ENCODE peak calls at places on chromosomes 16 and 17, in five cellular contexts. M is A549, J is HepG2, E is GM12878, L is SK-N-SH. Y is an unnamed sample.

GRCh38 chr16:8572919-8573724 is 17.2 kb downstream of the TMEM114 start:
- DNase-seq in E (no peak), L (peak; percentile 50), J (peak; percentile 61), M (peak; percentile 38), Y (peak; percentile 37)

GRCh38 chr17:83191388-83192160 is 112.2 kb downstream of the METRNL start:
- DNase-seq in L (no peak), J (no peak), E (no peak), M (no peak), Y (no peak)

GRCh38 chr17:15398736-15399331 is 57.4 kb upstream of the TEKT3 start:
- DNase-seq in J (peak; percentile 35), M (no peak), L (peak; percentile 52), E (no peak), Y (peak; percentile 74)

GRCh38 chr16:66070140-66070887 is 296.2 kb upstream of the CDH5 start:
- DNase-seq in L (no peak), J (no peak), M (no peak), E (no peak), Y (peak; percentile 83)

GRCh38 chr16:6018848-6019489 is 921.4 kb upstream of the EEF2KMT start:
- DNase-seq in M (no peak), L (peak; percentile 77), J (no peak), E (no peak), Y (no peak)

GRCh38 chr17:65954148-65954449 is 237.8 kb downstream of the CEP112 start:
- DNase-seq in J (no peak), M (no peak), L (no peak), E (no peak), Y (no peak)

GRCh38 chr17:4721203-4722135 is 9.8 kb upstream of the MED11 start:
- DNase-seq in M (peak; percentile 85), L (no peak), J (peak; percentile 95), E (no peak), Y (peak; percentile 80)

GRCh38 chr16:68331879-68332410 is 21.1 kb downstream of the PRMT7 start:
- DNase-seq in L (no peak), M (no peak), J (peak; percentile 56), E (no peak), Y (peak; percentile 83)

GRCh38 chr16:9683677-9684076 is 498.6 kb downstream of the GRIN2A start:
- DNase-seq in E (no peak), J (no peak), M (no peak), L (no peak), Y (no peak)

GRCh38 chr17:72749119-72749572 is 343.3 kb downstream of the SLC39A11 start:
- DNase-seq in J (peak; percentile 85), E (no peak), L (no peak), M (no peak), Y (no peak)

DNA sequence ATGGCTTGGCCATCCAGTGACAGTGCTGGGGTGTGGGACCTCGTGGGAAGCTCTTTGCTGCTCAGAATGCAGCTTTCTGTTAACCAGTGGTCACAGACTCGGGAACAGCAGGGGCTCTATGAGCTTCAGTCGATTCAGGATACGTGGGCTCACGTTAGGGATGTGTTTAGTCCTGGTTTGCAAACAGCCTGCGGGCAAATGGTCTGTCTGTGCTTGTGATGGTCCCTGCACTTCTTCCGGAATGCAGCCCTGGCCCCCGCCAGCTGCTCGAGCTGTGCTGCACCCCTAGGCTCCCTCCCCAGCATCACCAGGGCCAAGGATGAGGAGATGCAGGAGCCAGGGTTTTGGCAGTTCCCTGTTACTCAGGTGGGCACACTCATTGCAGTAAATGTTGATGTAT is 172.8 kb upstream of the CHMP6 start:
- DNase-seq in E (no peak), L (peak; percentile 41), J (no peak), M (no peak), Y (no peak)
- TF ChIP-seq RAD21 in E (no peak), L (no peak), J (no peak), M (no peak), Y (no peak)

DNA sequence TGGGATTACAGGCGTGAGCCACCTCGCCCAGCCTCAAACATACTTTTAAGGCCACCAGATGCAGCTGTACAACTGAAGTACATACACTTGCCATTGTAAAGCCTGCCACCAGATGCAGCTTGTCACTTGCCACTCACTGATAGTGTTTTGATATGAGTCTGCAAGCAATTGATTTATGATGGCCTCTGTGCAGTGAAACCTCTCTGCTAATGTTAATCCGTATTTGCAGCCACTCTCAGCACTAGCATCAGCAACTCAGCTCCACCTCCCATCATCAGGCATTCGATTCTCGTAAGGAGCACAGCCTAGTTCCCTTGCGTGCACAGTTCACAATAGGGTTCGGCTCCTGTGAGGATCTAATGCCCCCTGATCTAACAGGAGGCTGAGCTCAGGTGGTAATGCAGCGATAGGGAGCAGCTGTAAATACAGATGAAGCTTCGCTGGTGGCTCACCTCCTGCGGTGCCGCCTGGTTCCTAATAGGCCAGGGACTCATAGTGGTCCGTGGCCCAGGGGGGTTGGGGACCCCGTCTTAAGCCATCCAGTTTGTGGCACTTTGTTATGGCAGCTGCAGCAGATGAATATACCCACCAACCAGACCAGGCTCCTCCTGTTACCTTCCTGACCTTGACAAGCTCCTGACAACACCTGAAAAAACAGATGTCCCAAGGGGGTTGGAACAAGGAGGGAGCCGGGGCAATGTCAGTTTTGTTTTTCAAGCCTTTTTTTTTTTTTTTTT is 1.3 kb upstream of the HERPUD1 start:
- DNase-seq in L (no peak), J (no peak), M (no peak), E (no peak), Y (no peak)
- TF ChIP-seq USF2 in L (no peak), J (no peak), M (no peak), E (no peak), Y (no peak)

GRCh38 chr17:38454528-38454927 is 26.3 kb downstream of the ARHGAP23 start:
- DNase-seq in L (peak; percentile 84), E (no peak), J (no peak), M (peak; percentile 97), Y (peak; percentile 80)
- TF ChIP-seq RAD21 in L (no peak), E (no peak), J (no peak), M (no peak), Y (no peak)

DNA sequence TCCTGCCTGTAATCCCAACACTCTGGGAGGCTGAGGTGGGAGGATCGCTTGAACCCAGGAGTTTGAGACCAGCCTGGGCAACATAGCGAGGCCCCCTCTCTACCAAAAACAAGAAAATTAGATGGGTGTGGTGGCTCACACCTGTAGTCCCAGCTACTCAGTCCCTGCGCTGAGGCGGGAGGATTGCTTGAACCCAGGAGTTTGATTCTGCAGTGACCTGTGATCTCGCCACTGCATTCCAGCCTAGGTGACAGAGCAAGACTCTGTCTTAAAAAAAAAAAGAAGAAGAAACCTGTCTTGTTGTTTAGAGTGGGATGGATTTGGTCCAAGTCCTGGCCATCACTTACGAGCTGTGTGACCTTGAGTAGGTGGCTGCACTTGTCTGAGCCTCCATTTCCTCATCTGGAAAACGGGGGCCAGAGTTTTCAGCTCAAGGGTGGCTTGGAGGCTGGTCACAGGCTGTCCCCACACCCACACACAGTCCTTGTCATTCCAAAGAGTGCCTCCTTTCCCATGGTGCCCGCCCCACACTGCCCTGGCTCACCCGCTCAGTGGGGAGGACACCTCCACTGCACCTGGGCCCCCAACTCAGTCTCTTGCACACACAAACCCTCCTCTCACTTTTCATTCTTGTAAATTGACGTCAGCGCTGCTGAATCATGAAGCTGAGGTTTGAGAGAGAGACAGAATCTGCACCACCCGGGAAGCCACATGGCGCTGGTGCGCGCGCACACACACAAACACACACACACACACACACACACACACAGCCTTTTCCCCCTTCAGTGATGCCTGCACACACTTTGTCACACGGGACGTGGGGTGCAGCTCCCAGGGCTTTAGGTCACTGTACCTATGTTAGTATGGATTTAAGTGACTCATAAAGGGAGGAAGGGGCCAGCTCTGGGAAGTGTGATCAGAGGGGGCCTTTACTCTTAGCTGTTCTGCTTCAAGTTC is 4.2 kb downstream of the SOCS1 start:
- DNase-seq in M (no peak), L (no peak), E (no peak), J (no peak), Y (peak; percentile 91)
- TF ChIP-seq USF2 in M (no peak), L (no peak), E (no peak), J (no peak), Y (no peak)